ENCODE peak calls at places on chromosome 1, in four cellular contexts. O is aorta, W is left ventricle myocardium inferior, F is left cardiac atrium. B is an unnamed sample.
A peak's percentile ranks its signal among the peaks of the same experiment; 100 is the strongest.

GRCh38 chr1:93635614-93636543 is 45.8 kb downstream of the BCAR3 start:
- DNase-seq in O (no peak), F (no peak), W (no peak), B (no peak)

GRCh38 chr1:31901838-31902508 is 36.2 kb downstream of the PTP4A2 start:
- DNase-seq in O (no peak), F (no peak), W (no peak), B (no peak)

GRCh38 chr1:1238702-1239178 is 6.7 kb downstream of the B3GALT6 start:
- DNase-seq in F (no peak), O (no peak), W (no peak), B (no peak)

GRCh38 chr1:243447844-243448243 is 192.0 kb downstream of the SDCCAG8 start:
- DNase-seq in O (no peak), F (no peak), W (no peak), B (no peak)

GRCh38 chr1:42379794-42380616 is 587 bp upstream of the RIMKLA start:
- DNase-seq in F (peak; percentile 40), O (no peak), W (peak; percentile 22), B (peak; percentile 68)

GRCh38 chr1:74732960-74733615 is at the start of the genes CRYZ and TYW3:
- DNase-seq in F (peak; percentile 90), W (peak; percentile 91), O (peak; percentile 93), B (peak; percentile 95)

GRCh38 chr1:40901886-40902633 is 39.9 kb upstream of the CITED4 start:
- DNase-seq in W (peak; percentile 30), F (peak; percentile 31), O (peak; percentile 59), B (peak; percentile 59)

GRCh38 chr1:41387667-41388091 is 26.4 kb downstream of the FOXO6 start:
- DNase-seq in W (peak; percentile 87), O (peak; percentile 91), F (peak; percentile 87), B (peak; percentile 96)

GRCh38 chr1:112704908-112705627 is 1.9 kb downstream of the RHOC start:
- DNase-seq in F (peak; percentile 93), W (peak; percentile 90), O (peak; percentile 92), B (peak; percentile 96)

GRCh38 chr1:84853743-84854721 is 39.0 kb downstream of the LPAR3 start:
- DNase-seq in O (no peak), F (no peak), W (no peak), B (no peak)

GRCh38 chr1:113388621-113389355 is 1.5 kb upstream of the MAGI3 start:
- DNase-seq in O (no peak), F (peak; percentile 26), W (no peak), B (no peak)

GRCh38 chr1:15090373-15090772 is 63.2 kb upstream of the TMEM51 start:
- DNase-seq in W (no peak), O (no peak), F (no peak), B (peak; percentile 95)

GRCh38 chr1:168466703-168467081 is 77.1 kb downstream of the XCL2 start:
- DNase-seq in O (no peak), W (no peak), F (no peak), B (no peak)

GRCh38 chr1:241447056-241447649 is 72.4 kb downstream of the FH start:
- DNase-seq in W (no peak), O (no peak), F (no peak), B (no peak)

GRCh38 chr1:179545316-179545715 is 30.4 kb downstream of the NPHS2 start:
- DNase-seq in W (no peak), F (no peak), O (no peak), B (no peak)

GRCh38 chr1:53585565-53585964 is 126.4 kb downstream of the DMRTB1 start:
- DNase-seq in W (no peak), O (no peak), F (no peak), B (no peak)

GRCh38 chr1:3494321-3495308 is 40.1 kb downstream of the ARHGEF16 start:
- DNase-seq in F (no peak), W (no peak), O (no peak), B (no peak)